ENCODE peak calls at places on chromosomes 1 and 21, in eight cellular contexts. G is NCI-H1436, Q is substantia nigra, O is GM23248, F is H54, T is neural crest cell, M is AG08395, D is thoracic aorta. S is an unnamed sample.

GRCh38 chr1:228852015-228852414 is 116.7 kb downstream of the RHOU start:
- DNase-seq in G (no peak), Q (no peak), O (no peak), M (no peak), D (no peak), T (no peak), F (no peak), S (no peak)

GRCh38 chr1:197868751-197869501 is 33.5 kb upstream of the C1orf53 start:
- DNase-seq in Q (no peak), D (no peak), G (peak), T (no peak), O (peak), M (peak), F (peak), S (peak)

GRCh38 chr1:100361249-100362089 is 9.2 kb downstream of the CDC14A start:
- DNase-seq in G (no peak), Q (no peak), T (no peak), D (no peak), F (no peak), M (no peak), O (no peak), S (no peak)

GRCh38 chr1:151292207-151293030 is 10.3 kb downstream of the ZNF687 start:
- DNase-seq in M (no peak), D (no peak), G (no peak), T (no peak), O (no peak), F (no peak), Q (no peak), S (no peak)

GRCh38 chr1:229107302-229107815 is 163.6 kb upstream of the RAB4A start:
- DNase-seq in M (peak), D (no peak), Q (no peak), T (no peak), F (no peak), G (no peak), O (peak), S (no peak)

GRCh38 chr1:99943238-99943794 is 26.5 kb upstream of the SLC35A3 start:
- DNase-seq in T (no peak), F (no peak), Q (no peak), D (no peak), O (peak), M (peak), G (peak), S (no peak)

GRCh38 chr1:206972725-206973124 is 2.5 kb upstream of the FCAMR start:
- DNase-seq in T (no peak), G (no peak), O (no peak), M (no peak), Q (no peak), F (no peak), D (no peak), S (no peak)

GRCh38 chr1:40662864-40663263 is 2.6 kb downstream of the RIMS3 start:
- DNase-seq in M (no peak), O (peak), G (no peak), Q (no peak), D (no peak), T (no peak), F (peak), S (no peak)

GRCh38 chr1:7362947-7363346 is 408.1 kb upstream of the VAMP3 start:
- DNase-seq in T (no peak), O (no peak), Q (no peak), G (no peak), F (no peak), M (no peak), D (no peak), S (no peak)

GRCh38 chr1:222996307-222996983 is 146.6 kb downstream of the TLR5 start:
- DNase-seq in G (no peak), D (no peak), T (no peak), Q (no peak), O (no peak), F (no peak), M (no peak), S (no peak)

GRCh38 chr1:9294910-9295636 is 2.4 kb downstream of the SPSB1 start:
- DNase-seq in M (peak), F (no peak), Q (no peak), G (no peak), D (no peak), T (no peak), O (peak), S (no peak)

GRCh38 chr1:233025566-233025965 is 75.2 kb downstream of the NTPCR start:
- DNase-seq in D (no peak), Q (no peak), F (no peak), O (peak), T (no peak), M (no peak), G (no peak), S (no peak)

GRCh38 chr21:42006765-42007164 is 3.4 kb downstream of the ZBTB21 start:
- DNase-seq in O (peak), T (no peak), G (no peak), Q (no peak), M (no peak), F (no peak), D (no peak), S (no peak)

GRCh38 chr1:209490013-209490412 is 93.5 kb upstream of the CAMK1G start:
- DNase-seq in T (no peak), M (peak), G (peak), F (no peak), Q (no peak), D (no peak), O (peak), S (no peak)

GRCh38 chr21:15277498-15277897 is 212.7 kb upstream of the NRIP1 start:
- DNase-seq in T (no peak), G (no peak), D (no peak), Q (no peak), F (no peak), M (no peak), O (no peak), S (no peak)

GRCh38 chr21:41168391-41169257 is 664 bp downstream of the BACE2 start:
- DNase-seq in T (peak), D (peak), M (peak), Q (no peak), G (peak), O (peak), F (peak), S (no peak)

GRCh38 chr1:94527447-94528031 is 14.0 kb downstream of the F3 start:
- DNase-seq in O (peak), G (no peak), M (peak), F (no peak), T (no peak), D (no peak), Q (no peak), S (no peak)

GRCh38 chr1:94324168-94324544 is 86.8 kb upstream of the ARHGAP29 start:
- DNase-seq in G (no peak), Q (no peak), T (no peak), D (no peak), O (peak), F (no peak), M (no peak), S (peak)

GRCh38 chr1:116284819-116285390 is 88.1 kb upstream of the ATP1A1 start:
- DNase-seq in F (no peak), T (no peak), Q (no peak), O (no peak), M (no peak), G (no peak), D (no peak), S (no peak)

GRCh38 chr1:165988275-165988674 is 160.9 kb downstream of the UCK2 start:
- DNase-seq in Q (no peak), G (no peak), T (no peak), D (no peak), M (no peak), O (no peak), F (no peak), S (no peak)

GRCh38 chr1:10755977-10756521 is 40.4 kb downstream of the CASZ1 start:
- DNase-seq in G (peak), O (peak), M (peak), T (no peak), Q (no peak), D (no peak), F (peak), S (no peak)

GRCh38 chr1:8408151-8408839 is 90.4 kb downstream of the SLC45A1 start:
- DNase-seq in Q (no peak), F (no peak), D (peak), T (no peak), O (peak), G (no peak), M (peak), S (no peak)

GRCh38 chr1:4652631-4653327 is 1.6 kb upstream of the AJAP1 start:
- DNase-seq in M (peak), T (peak), G (peak), D (no peak), F (peak), Q (peak), O (peak), S (no peak)

GRCh38 chr1:67724928-67725560 is 40.0 kb downstream of the GADD45A start:
- DNase-seq in M (peak), G (no peak), F (no peak), Q (no peak), O (peak), D (no peak), T (no peak), S (no peak)

GRCh38 chr1:82783025-82783424 is 982.3 kb downstream of the ADGRL2 start:
- DNase-seq in D (no peak), T (no peak), G (no peak), O (no peak), Q (no peak), F (no peak), M (no peak), S (no peak)

GRCh38 chr21:26116456-26117011 is 54.0 kb downstream of the APP start:
- DNase-seq in Q (no peak), D (no peak), G (no peak), T (no peak), M (peak), O (peak), F (no peak), S (no peak)

GRCh38 chr1:66503841-66504470 is 30.0 kb upstream of the SGIP1 start:
- DNase-seq in Q (peak), G (peak), M (peak), D (no peak), O (peak), F (no peak), T (peak), S (no peak)

GRCh38 chr1:11938722-11939526 is 4.4 kb downstream of the PLOD1 start:
- DNase-seq in G (no peak), Q (no peak), O (peak), M (no peak), D (no peak), T (no peak), F (peak), S (no peak)

GRCh38 chr1:108107658-108108057 is 92.5 kb downstream of the SLC25A24 start:
- DNase-seq in D (no peak), O (peak), F (peak), M (peak), T (no peak), G (no peak), Q (no peak), S (no peak)

GRCh38 chr1:117537291-117537920 is 68.4 kb upstream of the TENT5C start:
- DNase-seq in Q (no peak), G (peak), T (no peak), F (no peak), O (peak), M (no peak), D (no peak), S (no peak)

GRCh38 chr1:93111561-93111960 is 32.5 kb downstream of the MTF2 start:
- DNase-seq in G (no peak), M (no peak), D (no peak), T (no peak), F (no peak), O (peak), Q (no peak), S (no peak)

GRCh38 chr1:39394598-39394997 is 96.8 kb upstream of the BMP8A start:
- DNase-seq in D (no peak), Q (no peak), O (no peak), T (no peak), F (no peak), M (no peak), G (peak), S (no peak)

GRCh38 chr1:47188901-47189785 is 693 bp downstream of the PDZK1IP1 start:
- DNase-seq in G (no peak), F (no peak), M (no peak), T (no peak), D (no peak), O (no peak), Q (no peak), S (no peak)

GRCh38 chr21:39612233-39613028 is at the start of gene B3GALT5:
- DNase-seq in T (peak), O (no peak), Q (no peak), F (no peak), M (peak), D (no peak), G (peak), S (no peak)

S was measured in Panc1.